ENCODE peak calls at places on chromosome 5, in ten cellular contexts. One of them, this sample, is unnamed.

GRCh38 chr5:177489119-177489716 is 8.2 kb downstream of the PDLIM7 start:
- DNase-seq in left ventricle myocardium inferior: no peak
- DNase-seq in BJ: no peak
- DNase-seq in fibroblast of the aortic adventitia: no peak
- DNase-seq in tibial artery: no peak
- DNase-seq in heart left ventricle: no peak
- DNase-seq in fibroblast of mammary gland: no peak
- DNase-seq in upper lobe of right lung: no peak
- DNase-seq in bronchial epithelial cell: no peak
- DNase-seq in adrenal gland: no peak
- DNase-seq in this sample: no peak

GRCh38 chr5:56812110-56812509 is 3.2 kb upstream of the MAP3K1 start:
- DNase-seq in left ventricle myocardium inferior: no peak
- DNase-seq in upper lobe of right lung: no peak
- DNase-seq in fibroblast of the aortic adventitia: no peak
- DNase-seq in adrenal gland: no peak
- DNase-seq in bronchial epithelial cell: no peak
- DNase-seq in fibroblast of mammary gland: no peak
- DNase-seq in heart left ventricle: no peak
- DNase-seq in BJ: no peak
- DNase-seq in tibial artery: no peak
- DNase-seq in this sample: no peak

GRCh38 chr5:108451269-108451668 is 69.4 kb upstream of the FBXL17 start:
- DNase-seq in tibial artery: no peak
- DNase-seq in adrenal gland: no peak
- DNase-seq in fibroblast of the aortic adventitia: no peak
- DNase-seq in left ventricle myocardium inferior: no peak
- DNase-seq in bronchial epithelial cell: no peak
- DNase-seq in BJ: no peak
- DNase-seq in heart left ventricle: no peak
- DNase-seq in fibroblast of mammary gland: no peak
- DNase-seq in upper lobe of right lung: no peak
- DNase-seq in this sample: no peak

GRCh38 chr5:102628449-102629175 is 126.5 kb upstream of the PAM start:
- DNase-seq in adrenal gland: peak
- DNase-seq in upper lobe of right lung: no peak
- DNase-seq in tibial artery: no peak
- DNase-seq in fibroblast of the aortic adventitia: peak
- DNase-seq in left ventricle myocardium inferior: no peak
- DNase-seq in heart left ventricle: peak
- DNase-seq in bronchial epithelial cell: peak
- DNase-seq in fibroblast of mammary gland: peak
- DNase-seq in BJ: no peak
- DNase-seq in this sample: no peak

GRCh38 chr5:99706160-99706559 is 777.4 kb upstream of the CHD1 start:
- DNase-seq in heart left ventricle: no peak
- DNase-seq in adrenal gland: no peak
- DNase-seq in BJ: no peak
- DNase-seq in left ventricle myocardium inferior: no peak
- DNase-seq in bronchial epithelial cell: no peak
- DNase-seq in fibroblast of mammary gland: no peak
- DNase-seq in fibroblast of the aortic adventitia: no peak
- DNase-seq in upper lobe of right lung: no peak
- DNase-seq in tibial artery: no peak
- DNase-seq in this sample: no peak

GRCh38 chr5:15571618-15572017 is 71.6 kb downstream of the FBXL7 start:
- DNase-seq in heart left ventricle: no peak
- DNase-seq in BJ: no peak
- DNase-seq in fibroblast of mammary gland: no peak
- DNase-seq in upper lobe of right lung: no peak
- DNase-seq in fibroblast of the aortic adventitia: no peak
- DNase-seq in left ventricle myocardium inferior: no peak
- DNase-seq in bronchial epithelial cell: no peak
- DNase-seq in adrenal gland: no peak
- DNase-seq in tibial artery: no peak
- DNase-seq in this sample: no peak

GRCh38 chr5:136028782-136029742 is at the start of gene TGFBI:
- DNase-seq in left ventricle myocardium inferior: peak
- DNase-seq in fibroblast of the aortic adventitia: peak
- DNase-seq in bronchial epithelial cell: no peak
- DNase-seq in adrenal gland: peak
- DNase-seq in heart left ventricle: peak
- DNase-seq in fibroblast of mammary gland: peak
- DNase-seq in tibial artery: peak
- DNase-seq in BJ: no peak
- DNase-seq in upper lobe of right lung: peak
- DNase-seq in this sample: peak

GRCh38 chr5:96187309-96188027 is 225.8 kb upstream of the ELL2 start:
- DNase-seq in BJ: no peak
- DNase-seq in upper lobe of right lung: no peak
- DNase-seq in tibial artery: no peak
- DNase-seq in heart left ventricle: no peak
- DNase-seq in fibroblast of the aortic adventitia: no peak
- DNase-seq in left ventricle myocardium inferior: no peak
- DNase-seq in fibroblast of mammary gland: no peak
- DNase-seq in adrenal gland: no peak
- DNase-seq in bronchial epithelial cell: peak
- DNase-seq in this sample: no peak

GRCh38 chr5:80931423-80931822 is 28.7 kb upstream of the RASGRF2 start:
- DNase-seq in BJ: no peak
- DNase-seq in bronchial epithelial cell: no peak
- DNase-seq in upper lobe of right lung: no peak
- DNase-seq in tibial artery: no peak
- DNase-seq in adrenal gland: no peak
- DNase-seq in fibroblast of mammary gland: no peak
- DNase-seq in fibroblast of the aortic adventitia: no peak
- DNase-seq in heart left ventricle: no peak
- DNase-seq in left ventricle myocardium inferior: no peak
- DNase-seq in this sample: no peak

GRCh38 chr5:123387313-123387712 is 35.9 kb downstream of the CEP120 start:
- DNase-seq in tibial artery: no peak
- DNase-seq in upper lobe of right lung: no peak
- DNase-seq in fibroblast of mammary gland: no peak
- DNase-seq in bronchial epithelial cell: no peak
- DNase-seq in left ventricle myocardium inferior: no peak
- DNase-seq in fibroblast of the aortic adventitia: peak
- DNase-seq in heart left ventricle: no peak
- DNase-seq in BJ: no peak
- DNase-seq in adrenal gland: no peak
- DNase-seq in this sample: no peak

GRCh38 chr5:133453084-133453765 is 159.1 kb downstream of the FSTL4 start:
- DNase-seq in left ventricle myocardium inferior: no peak
- DNase-seq in fibroblast of mammary gland: no peak
- DNase-seq in BJ: no peak
- DNase-seq in heart left ventricle: no peak
- DNase-seq in adrenal gland: no peak
- DNase-seq in bronchial epithelial cell: no peak
- DNase-seq in fibroblast of the aortic adventitia: no peak
- DNase-seq in tibial artery: no peak
- DNase-seq in upper lobe of right lung: no peak
- DNase-seq in this sample: no peak

GRCh38 chr5:133455681-133456080 is 156.7 kb downstream of the FSTL4 start:
- DNase-seq in heart left ventricle: no peak
- DNase-seq in left ventricle myocardium inferior: no peak
- DNase-seq in BJ: no peak
- DNase-seq in adrenal gland: no peak
- DNase-seq in bronchial epithelial cell: no peak
- DNase-seq in fibroblast of the aortic adventitia: no peak
- DNase-seq in upper lobe of right lung: no peak
- DNase-seq in fibroblast of mammary gland: no peak
- DNase-seq in tibial artery: no peak
- DNase-seq in this sample: peak

GRCh38 chr5:133451926-133452325 is 160.4 kb downstream of the FSTL4 start:
- DNase-seq in bronchial epithelial cell: no peak
- DNase-seq in heart left ventricle: no peak
- DNase-seq in fibroblast of the aortic adventitia: no peak
- DNase-seq in left ventricle myocardium inferior: no peak
- DNase-seq in fibroblast of mammary gland: no peak
- DNase-seq in BJ: no peak
- DNase-seq in adrenal gland: no peak
- DNase-seq in upper lobe of right lung: no peak
- DNase-seq in tibial artery: no peak
- DNase-seq in this sample: no peak

GRCh38 chr5:133454442-133454841 is 157.9 kb downstream of the FSTL4 start:
- DNase-seq in fibroblast of the aortic adventitia: no peak
- DNase-seq in left ventricle myocardium inferior: no peak
- DNase-seq in adrenal gland: no peak
- DNase-seq in tibial artery: no peak
- DNase-seq in heart left ventricle: no peak
- DNase-seq in BJ: no peak
- DNase-seq in fibroblast of mammary gland: no peak
- DNase-seq in upper lobe of right lung: no peak
- DNase-seq in bronchial epithelial cell: no peak
- DNase-seq in this sample: no peak

GRCh38 chr5:133453825-133454224 is 158.5 kb downstream of the FSTL4 start:
- DNase-seq in fibroblast of the aortic adventitia: no peak
- DNase-seq in fibroblast of mammary gland: no peak
- DNase-seq in adrenal gland: no peak
- DNase-seq in heart left ventricle: no peak
- DNase-seq in bronchial epithelial cell: no peak
- DNase-seq in upper lobe of right lung: no peak
- DNase-seq in left ventricle myocardium inferior: no peak
- DNase-seq in tibial artery: no peak
- DNase-seq in BJ: no peak
- DNase-seq in this sample: no peak
- H3K4me3 ChIP-seq in fibroblast of the aortic adventitia: no peak
- H3K4me3 ChIP-seq in fibroblast of mammary gland: no peak
- H3K4me3 ChIP-seq in adrenal gland: no peak
- H3K4me3 ChIP-seq in heart left ventricle: no peak
- H3K4me3 ChIP-seq in bronchial epithelial cell: no peak
- H3K4me3 ChIP-seq in upper lobe of right lung: no peak
- H3K4me3 ChIP-seq in left ventricle myocardium inferior: no peak
- H3K4me3 ChIP-seq in tibial artery: no peak
- H3K4me3 ChIP-seq in BJ: no peak
- H3K4me3 ChIP-seq in this sample: no peak

GRCh38 chr5:126972062-126972895 is 58.1 kb downstream of the MARCHF3 start:
- DNase-seq in BJ: no peak
- DNase-seq in bronchial epithelial cell: no peak
- DNase-seq in upper lobe of right lung: no peak
- DNase-seq in tibial artery: no peak
- DNase-seq in left ventricle myocardium inferior: no peak
- DNase-seq in adrenal gland: no peak
- DNase-seq in fibroblast of the aortic adventitia: peak
- DNase-seq in heart left ventricle: no peak
- DNase-seq in fibroblast of mammary gland: no peak
- DNase-seq in this sample: peak
- H3K4me3 ChIP-seq in BJ: no peak
- H3K4me3 ChIP-seq in bronchial epithelial cell: no peak
- H3K4me3 ChIP-seq in upper lobe of right lung: no peak
- H3K4me3 ChIP-seq in tibial artery: no peak
- H3K4me3 ChIP-seq in left ventricle myocardium inferior: no peak
- H3K4me3 ChIP-seq in adrenal gland: no peak
- H3K4me3 ChIP-seq in fibroblast of the aortic adventitia: no peak
- H3K4me3 ChIP-seq in heart left ventricle: no peak
- H3K4me3 ChIP-seq in fibroblast of mammary gland: no peak
- H3K4me3 ChIP-seq in this sample: no peak

DNA sequence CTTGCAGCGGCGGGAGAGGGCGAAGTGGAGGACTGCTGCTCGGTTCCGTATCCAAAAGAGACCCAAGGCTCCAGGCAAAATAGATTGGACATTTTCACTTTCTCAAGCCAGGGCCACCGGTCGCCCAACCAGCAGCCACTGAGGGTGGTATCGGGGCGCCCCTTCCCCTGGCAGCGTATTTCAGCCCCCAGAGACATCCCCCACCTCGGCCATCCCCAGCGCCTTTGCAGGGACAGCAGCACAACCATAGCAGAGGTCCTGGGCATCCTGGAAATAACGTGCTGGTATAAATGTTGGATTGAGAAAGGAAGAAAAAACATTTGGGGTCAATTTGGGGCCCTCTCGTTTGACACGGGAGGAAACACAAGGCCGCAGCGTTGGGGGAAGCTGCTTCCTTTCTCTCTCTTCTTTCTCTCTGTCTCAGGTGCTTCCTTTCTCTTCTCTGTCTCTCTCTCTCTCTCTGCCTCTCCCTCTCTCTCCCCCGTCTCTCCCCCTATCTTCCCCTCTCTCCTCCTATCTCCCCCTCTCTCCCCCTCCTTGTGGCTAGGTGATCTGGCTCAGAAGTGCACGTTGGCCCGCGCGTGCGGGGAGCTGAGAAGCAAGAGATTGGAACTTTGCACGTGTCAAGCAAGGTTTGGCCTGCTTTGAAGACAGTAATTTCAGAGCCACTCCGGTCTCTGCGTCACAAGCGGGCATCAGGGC is 626 bp upstream of the RETREG1 start:
- DNase-seq in BJ: no peak
- DNase-seq in fibroblast of the aortic adventitia: no peak
- DNase-seq in heart left ventricle: no peak
- DNase-seq in left ventricle myocardium inferior: peak
- DNase-seq in upper lobe of right lung: no peak
- DNase-seq in adrenal gland: no peak
- DNase-seq in bronchial epithelial cell: no peak
- DNase-seq in fibroblast of mammary gland: no peak
- DNase-seq in tibial artery: no peak
- DNase-seq in this sample: no peak
- H3K4me3 ChIP-seq in BJ: peak
- H3K4me3 ChIP-seq in fibroblast of the aortic adventitia: peak
- H3K4me3 ChIP-seq in heart left ventricle: peak
- H3K4me3 ChIP-seq in left ventricle myocardium inferior: peak
- H3K4me3 ChIP-seq in upper lobe of right lung: peak
- H3K4me3 ChIP-seq in adrenal gland: no peak
- H3K4me3 ChIP-seq in bronchial epithelial cell: peak
- H3K4me3 ChIP-seq in fibroblast of mammary gland: peak
- H3K4me3 ChIP-seq in tibial artery: peak
- H3K4me3 ChIP-seq in this sample: peak

GRCh38 chr5:174725991-174726601 is 1.7 kb downstream of the MSX2 start:
- DNase-seq in heart left ventricle: no peak
- DNase-seq in fibroblast of mammary gland: no peak
- DNase-seq in tibial artery: no peak
- DNase-seq in bronchial epithelial cell: no peak
- DNase-seq in adrenal gland: no peak
- DNase-seq in fibroblast of the aortic adventitia: no peak
- DNase-seq in upper lobe of right lung: no peak
- DNase-seq in left ventricle myocardium inferior: no peak
- DNase-seq in BJ: no peak
- DNase-seq in this sample: no peak

GRCh38 chr5:174723315-174723978 is 935 bp upstream of the MSX2 start:
- DNase-seq in heart left ventricle: no peak
- DNase-seq in bronchial epithelial cell: no peak
- DNase-seq in fibroblast of the aortic adventitia: no peak
- DNase-seq in upper lobe of right lung: no peak
- DNase-seq in fibroblast of mammary gland: no peak
- DNase-seq in left ventricle myocardium inferior: no peak
- DNase-seq in tibial artery: no peak
- DNase-seq in adrenal gland: no peak
- DNase-seq in BJ: no peak
- DNase-seq in this sample: no peak

GRCh38 chr5:174723979-174724483 is 351 bp upstream of the MSX2 start:
- DNase-seq in upper lobe of right lung: no peak
- DNase-seq in left ventricle myocardium inferior: no peak
- DNase-seq in adrenal gland: no peak
- DNase-seq in BJ: no peak
- DNase-seq in heart left ventricle: no peak
- DNase-seq in fibroblast of mammary gland: peak
- DNase-seq in bronchial epithelial cell: peak
- DNase-seq in tibial artery: no peak
- DNase-seq in fibroblast of the aortic adventitia: no peak
- DNase-seq in this sample: peak

GRCh38 chr5:174725261-174725990 is 1.0 kb downstream of the MSX2 start:
- DNase-seq in fibroblast of the aortic adventitia: no peak
- DNase-seq in BJ: no peak
- DNase-seq in tibial artery: no peak
- DNase-seq in heart left ventricle: no peak
- DNase-seq in upper lobe of right lung: no peak
- DNase-seq in fibroblast of mammary gland: no peak
- DNase-seq in left ventricle myocardium inferior: no peak
- DNase-seq in adrenal gland: no peak
- DNase-seq in bronchial epithelial cell: no peak
- DNase-seq in this sample: no peak

GRCh38 chr5:174724484-174725260 is at the start of gene MSX2:
- DNase-seq in adrenal gland: peak
- DNase-seq in left ventricle myocardium inferior: peak
- DNase-seq in fibroblast of the aortic adventitia: peak
- DNase-seq in bronchial epithelial cell: peak
- DNase-seq in upper lobe of right lung: peak
- DNase-seq in tibial artery: peak
- DNase-seq in fibroblast of mammary gland: peak
- DNase-seq in BJ: peak
- DNase-seq in heart left ventricle: peak
- DNase-seq in this sample: peak
- H3K4me3 ChIP-seq in adrenal gland: no peak
- H3K4me3 ChIP-seq in left ventricle myocardium inferior: peak
- H3K4me3 ChIP-seq in fibroblast of the aortic adventitia: peak
- H3K4me3 ChIP-seq in bronchial epithelial cell: peak
- H3K4me3 ChIP-seq in upper lobe of right lung: peak
- H3K4me3 ChIP-seq in tibial artery: peak
- H3K4me3 ChIP-seq in fibroblast of mammary gland: peak
- H3K4me3 ChIP-seq in BJ: peak
- H3K4me3 ChIP-seq in heart left ventricle: peak
- H3K4me3 ChIP-seq in this sample: peak

This sample was measured in cardiac fibroblast.